ENCODE peak calls at places on chromosomes 2 and 18, in eight cellular contexts. G is stimulated activated CD8-positive, alpha-beta memory T cell treated with anti-CD3 and anti-CD28 coated beads, Interleukin-15, amount 100 ng/mL, for 4 hours; F is SK-MEL-5; P is ureter; W is Daoy; X is left ventricle myocardium inferior; S is stimulated activated CD4-positive, alpha-beta T cell treated with anti-CD3 and anti-CD28 coated beads, Interleukin-1b, Interleukin-23, amount 100 ng/mL, for 24 hours; U is EH. A is an unnamed sample.

GRCh38 chr18:9928646-9929259 is 14.9 kb downstream of the VAPA start:
- DNase-seq in G (no peak), F (no peak), P (no peak), W (no peak), X (no peak), S (no peak), U (no peak), A (no peak)

GRCh38 chr2:151388011-151388410 is 21.7 kb upstream of the RIF1 start:
- DNase-seq in G (no peak), F (no peak), P (no peak), W (no peak), X (no peak), S (no peak), U (no peak), A (no peak)

GRCh38 chr2:5938566-5938896 is 246.3 kb downstream of the SOX11 start:
- DNase-seq in G (no peak), F (no peak), P (no peak), W (no peak), X (no peak), S (no peak), U (no peak), A (no peak)

GRCh38 chr18:35454803-35455202 is 43.0 kb downstream of the INO80C start:
- DNase-seq in G (no peak), F (no peak), P (no peak), W (no peak), X (no peak), S (no peak), U (no peak), A (no peak)

GRCh38 chr2:33436083-33436482 is 40.4 kb upstream of the RASGRP3 start:
- DNase-seq in G (no peak), F (no peak), P (no peak), W (no peak), X (no peak), S (no peak), U (no peak), A (no peak)

GRCh38 chr2:11532434-11533055 is 1.3 kb upstream of the GREB1 start:
- DNase-seq in G (no peak), F (no peak), P (no peak), W (peak), X (no peak), S (no peak), U (peak), A (no peak)

GRCh38 chr2:223725494-223725893 is 111.9 kb downstream of the AP1S3 start:
- DNase-seq in G (no peak), F (peak), P (peak), W (peak), X (peak), S (no peak), U (peak), A (no peak)

GRCh38 chr18:6614952-6615351 is 114.6 kb upstream of the ARHGAP28 start:
- DNase-seq in G (no peak), F (peak), P (no peak), W (no peak), X (no peak), S (no peak), U (peak), A (no peak)

GRCh38 chr2:181573140-181573736 is 83.7 kb downstream of the CERKL start:
- DNase-seq in G (no peak), F (peak), P (no peak), W (peak), X (no peak), S (no peak), U (peak), A (no peak)

GRCh38 chr2:175180701-175181103 is 808 bp downstream of the ATP5MC3 start:
- DNase-seq in G (peak), F (peak), P (peak), W (peak), X (peak), S (peak), U (peak), A (no peak)

GRCh38 chr18:21064347-21064746 is 47.3 kb downstream of the ROCK1 start:
- DNase-seq in G (no peak), F (no peak), P (no peak), W (no peak), X (no peak), S (no peak), U (peak), A (no peak)

GRCh38 chr2:9107168-9108025 is 99.2 kb upstream of the ASAP2 start:
- DNase-seq in G (no peak), F (no peak), P (peak), W (no peak), X (no peak), S (no peak), U (no peak), A (no peak)

GRCh38 chr2:162317058-162317742 is 1.3 kb downstream of the IFIH1 start:
- DNase-seq in G (no peak), F (no peak), P (no peak), W (no peak), X (no peak), S (no peak), U (no peak), A (no peak)

GRCh38 chr2:78721302-78722033 is 304.0 kb upstream of the REG3G start:
- DNase-seq in G (no peak), F (no peak), P (no peak), W (no peak), X (no peak), S (no peak), U (no peak), A (no peak)

GRCh38 chr2:203740741-203741363 is 34.4 kb downstream of the CD28 start:
- DNase-seq in G (no peak), F (no peak), P (no peak), W (no peak), X (no peak), S (no peak), U (peak), A (no peak)

GRCh38 chr2:234415706-234416105 is 81.2 kb downstream of the ARL4C start:
- DNase-seq in G (no peak), F (no peak), P (no peak), W (no peak), X (no peak), S (no peak), U (no peak), A (no peak)

GRCh38 chr2:70767699-70768584 is at the start of gene ADD2:
- DNase-seq in G (peak), F (peak), P (no peak), W (peak), X (peak), S (peak), U (peak), A (no peak)

GRCh38 chr2:128260239-128261138 is 58.2 kb downstream of the HS6ST1 start:
- DNase-seq in G (no peak), F (peak), P (peak), W (peak), X (no peak), S (no peak), U (peak), A (no peak)

GRCh38 chr2:134955744-134956143 is 37.1 kb downstream of the CCNT2 start:
- DNase-seq in G (no peak), F (no peak), P (no peak), W (no peak), X (no peak), S (no peak), U (no peak), A (no peak)

GRCh38 chr2:2681085-2681484 is 350.0 kb upstream of the MYT1L start:
- DNase-seq in G (no peak), F (no peak), P (no peak), W (no peak), X (no peak), S (no peak), U (no peak), A (no peak)